ENCODE peak calls at places on chromosome 13, in nine cellular contexts. B is adrenal gland, Q is tibial artery, A is foreskin fibroblast, X is fibroblast of pulmonary artery, Y is fibroblast of lung, G is pancreas, C is HL-60, U is heart left ventricle. F is an unnamed sample.
A peak's percentile ranks its signal among the peaks of the same experiment; 100 is the strongest.

GRCh38 chr13:95154441-95154886 is 146.8 kb downstream of the ABCC4 start:
- DNase-seq in B (no peak), Q (no peak), A (peak; percentile 42), X (peak; percentile 49), Y (peak; percentile 21), G (no peak), C (no peak), U (no peak), F (no peak)

GRCh38 chr13:89490661-89491060 is 1819.5 kb downstream of the SLITRK5 start:
- DNase-seq in B (no peak), Q (no peak), A (no peak), X (no peak), Y (peak; percentile 10), G (no peak), C (no peak), U (no peak), F (peak; percentile 46)

GRCh38 chr13:54241719-54242118 is 1213.1 kb downstream of the OLFM4 start:
- DNase-seq in B (no peak), Q (no peak), A (no peak), X (no peak), Y (no peak), G (no peak), C (no peak), U (no peak), F (peak; percentile 3)

GRCh38 chr13:112690242-112690943 is 555 bp downstream of the ATP11A start:
- DNase-seq in B (peak; percentile 44), Q (no peak), A (peak; percentile 67), X (peak; percentile 35), Y (peak; percentile 37), G (no peak), C (peak; percentile 65), U (peak; percentile 53), F (peak; percentile 3)

GRCh38 chr13:37811441-37811840 is 58.1 kb downstream of the TRPC4 start:
- DNase-seq in B (no peak), Q (no peak), A (no peak), X (peak; percentile 35), Y (no peak), G (no peak), C (no peak), U (no peak), F (no peak)

GRCh38 chr13:91946498-91947070 is 548.2 kb downstream of the GPC5 start:
- DNase-seq in B (no peak), Q (no peak), A (peak; percentile 0), X (peak; percentile 33), Y (peak; percentile 54), G (no peak), C (no peak), U (no peak), F (peak; percentile 3)

GRCh38 chr13:55410398-55411330 is 1730.1 kb upstream of the PRR20A start:
- DNase-seq in B (no peak), Q (no peak), A (no peak), X (no peak), Y (no peak), G (no peak), C (no peak), U (no peak), F (no peak)

GRCh38 chr13:30934381-30934780 is 1.9 kb downstream of the TEX26 start:
- DNase-seq in B (no peak), Q (no peak), A (no peak), X (no peak), Y (no peak), G (no peak), C (no peak), U (no peak), F (no peak)

GRCh38 chr13:63208811-63209210 is 1793.2 kb upstream of the PCDH20 start:
- DNase-seq in B (no peak), Q (no peak), A (peak; percentile 37), X (no peak), Y (no peak), G (no peak), C (no peak), U (no peak), F (no peak)

GRCh38 chr13:36432106-36432544 is at the start of gene CCNA1:
- DNase-seq in B (no peak), Q (no peak), A (peak; percentile 58), X (peak; percentile 44), Y (no peak), G (no peak), C (peak; percentile 49), U (no peak), F (no peak)

GRCh38 chr13:73228546-73228945 is 169.7 kb downstream of the KLF5 start:
- DNase-seq in B (no peak), Q (no peak), A (no peak), X (peak; percentile 18), Y (no peak), G (no peak), C (no peak), U (no peak), F (no peak)

GRCh38 chr13:47399599-47399998 is 502.7 kb upstream of the HTR2A start:
- DNase-seq in B (no peak), Q (no peak), A (no peak), X (no peak), Y (no peak), G (no peak), C (no peak), U (no peak), F (no peak)

GRCh38 chr13:95896302-95896701 is 156.9 kb downstream of the UGGT2 start:
- DNase-seq in B (no peak), Q (no peak), A (peak; percentile 2), X (peak; percentile 66), Y (peak; percentile 27), G (no peak), C (no peak), U (no peak), F (no peak)

GRCh38 chr13:51243832-51244231 is 21.6 kb downstream of the FAM124A start:
- DNase-seq in B (no peak), Q (no peak), A (no peak), X (no peak), Y (no peak), G (no peak), C (no peak), U (no peak), F (no peak)

GRCh38 chr13:66778461-66778860 is 451.7 kb downstream of the PCDH9 start:
- DNase-seq in B (no peak), Q (no peak), A (peak; percentile 17), X (peak; percentile 45), Y (peak; percentile 10), G (no peak), C (no peak), U (no peak), F (no peak)
- H3K4me3 ChIP-seq in B (no peak overlapping the region), Q (no peak overlapping the region), A (no peak overlapping the region), X (no peak overlapping the region), Y (no peak overlapping the region), G (no peak overlapping the region), C (no peak overlapping the region), U (no peak overlapping the region), F (no peak overlapping the region)

GRCh38 chr13:48975101-48975925 is at the start of gene FNDC3A:
- DNase-seq in B (peak; percentile 55), Q (peak; percentile 42), A (peak; percentile 61), X (peak; percentile 74), Y (peak; percentile 68), G (peak; percentile 68), C (peak; percentile 70), U (peak; percentile 26), F (peak; percentile 58)
- TF ChIP-seq CTCF in B (no peak), Q (no peak), A (no peak), X (peak; percentile 3), Y (peak; percentile 25), G (no peak), C (no peak), U (no peak), F (peak; percentile 19)

GRCh38 chr13:22130254-22130653 is 459.4 kb downstream of the FGF9 start:
- DNase-seq in B (no peak), Q (no peak), A (no peak), X (no peak), Y (no peak), G (no peak), C (no peak), U (no peak), F (no peak)

GRCh38 chr13:22138947-22139346 is 468.1 kb downstream of the FGF9 start:
- DNase-seq in B (no peak), Q (no peak), A (no peak), X (no peak), Y (no peak), G (no peak), C (no peak), U (no peak), F (no peak)

GRCh38 chr13:22137361-22138050 is 466.6 kb downstream of the FGF9 start:
- DNase-seq in B (no peak), Q (no peak), A (no peak), X (no peak), Y (no peak), G (no peak), C (no peak), U (no peak), F (no peak)

GRCh38 chr13:22135446-22135845 is 464.6 kb downstream of the FGF9 start:
- DNase-seq in B (no peak), Q (no peak), A (no peak), X (no peak), Y (no peak), G (no peak), C (no peak), U (no peak), F (no peak)

DNA sequence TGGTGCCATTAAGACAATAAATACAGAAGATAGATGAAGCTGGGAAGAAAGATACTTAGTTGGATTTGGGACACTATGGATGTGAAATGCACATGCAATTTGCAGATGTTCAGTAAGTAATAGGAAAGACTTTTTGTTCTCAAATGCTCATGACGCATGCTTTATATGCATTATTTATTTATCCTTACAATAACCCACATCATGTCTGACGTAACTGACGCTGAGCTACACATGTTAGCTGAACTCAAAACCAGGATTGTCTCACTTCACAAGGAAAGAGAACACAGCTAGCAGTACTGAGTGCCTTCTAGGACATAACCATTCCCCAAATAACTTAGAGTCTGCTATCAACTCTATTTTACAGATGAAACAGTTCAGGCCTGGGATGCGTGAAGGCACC is 463.4 kb downstream of the FGF9 start:
- DNase-seq in B (no peak), Q (no peak), A (no peak), X (no peak), Y (peak; percentile 78), G (no peak), C (no peak), U (no peak), F (no peak)
- H3K4me3 ChIP-seq in B (no peak overlapping the region), Q (no peak overlapping the region), A (no peak overlapping the region), X (no peak overlapping the region), Y (no peak overlapping the region), G (no peak overlapping the region), C (no peak overlapping the region), U (no peak overlapping the region), F (no peak overlapping the region)

DNA sequence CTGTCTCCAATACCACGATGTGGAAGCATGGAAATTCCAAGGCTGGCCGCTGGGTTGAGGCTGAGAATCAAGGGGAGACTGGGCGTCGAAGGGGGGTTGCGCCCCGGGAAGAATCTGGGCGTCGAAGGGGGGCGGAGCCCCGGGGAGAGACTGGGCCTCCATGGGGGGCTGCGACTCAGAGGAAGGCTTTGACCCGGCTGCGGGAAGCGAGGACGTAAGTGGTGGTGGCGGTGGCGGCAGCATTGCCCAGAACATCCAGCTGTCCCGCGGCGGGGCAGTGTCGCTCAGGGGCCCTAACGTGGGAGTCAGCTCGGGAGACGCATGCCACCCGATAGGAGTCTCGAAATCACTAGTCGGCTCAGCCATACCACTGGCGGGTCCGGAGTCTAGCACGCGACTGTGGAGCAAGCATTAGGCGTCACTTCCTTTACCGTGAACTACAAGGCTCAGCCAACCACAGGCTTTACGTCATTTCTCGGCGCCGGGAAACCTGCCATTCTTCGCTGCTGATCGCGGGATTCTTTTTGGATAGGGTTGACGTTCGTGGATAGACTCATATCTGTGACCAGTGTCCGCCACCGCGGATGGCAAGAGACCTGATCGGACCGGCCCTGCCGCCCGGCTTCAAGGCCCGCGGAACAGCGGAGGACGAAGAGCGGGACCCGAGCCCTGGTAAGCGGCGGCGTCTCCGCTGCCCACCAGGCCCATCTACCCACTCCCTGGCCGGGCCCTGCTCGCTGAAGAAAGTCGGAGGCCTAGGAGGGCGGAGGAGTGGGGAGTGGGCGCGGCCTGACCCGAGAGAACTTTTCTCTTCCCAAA is at the start of the genes GPALPP1 and NUFIP1:
- DNase-seq in B (peak; percentile 94), Q (peak; percentile 94), A (peak; percentile 97), X (peak; percentile 96), Y (peak; percentile 95), G (peak; percentile 89), C (peak; percentile 98), U (peak; percentile 93), F (peak; percentile 90)
- TF ChIP-seq CTCF in B (no peak), Q (peak; percentile 18), A (peak; percentile 2), X (peak; percentile 4), Y (no peak), G (no peak), C (no peak), U (no peak), F (peak; percentile 13)